ENCODE peak calls at places on chromosomes 4 and X, in five cellular contexts. One of them, this sample, is unnamed.

GRCh38 chr4:153448003-153448731 is 18.0 kb upstream of the TMEM131L start:
- DNase-seq in omental fat pad: no peak
- DNase-seq in astrocyte of the cerebellum: no peak
- DNase-seq in endothelial cell of umbilical vein: no peak
- DNase-seq in neural progenitor cell: no peak
- DNase-seq in this sample: no peak

GRCh38 chr4:18127030-18127429 is 105.5 kb upstream of the LCORL start:
- DNase-seq in omental fat pad: no peak
- DNase-seq in astrocyte of the cerebellum: no peak
- DNase-seq in endothelial cell of umbilical vein: no peak
- DNase-seq in neural progenitor cell: no peak
- DNase-seq in this sample: no peak

GRCh38 chr4:23268072-23268771 is 575.5 kb downstream of the GBA3 start:
- DNase-seq in omental fat pad: no peak
- DNase-seq in astrocyte of the cerebellum: no peak
- DNase-seq in endothelial cell of umbilical vein: no peak
- DNase-seq in neural progenitor cell: no peak
- DNase-seq in this sample: no peak

GRCh38 chr4:147160908-147161513 is 215.3 kb upstream of the TTC29 start:
- DNase-seq in omental fat pad: no peak
- DNase-seq in astrocyte of the cerebellum: peak; percentile 37
- DNase-seq in endothelial cell of umbilical vein: peak; percentile 53
- DNase-seq in neural progenitor cell: peak; percentile 73
- DNase-seq in this sample: no peak

GRCh38 chr4:142091085-142091513 is 454.7 kb downstream of the IL15 start:
- DNase-seq in omental fat pad: no peak
- DNase-seq in astrocyte of the cerebellum: peak; percentile 96
- DNase-seq in endothelial cell of umbilical vein: peak; percentile 97
- DNase-seq in neural progenitor cell: no peak
- DNase-seq in this sample: no peak

GRCh38 chr4:78154972-78155371 is 97.8 kb downstream of the FRAS1 start:
- DNase-seq in omental fat pad: no peak
- DNase-seq in astrocyte of the cerebellum: no peak
- DNase-seq in endothelial cell of umbilical vein: no peak
- DNase-seq in neural progenitor cell: no peak
- DNase-seq in this sample: no peak

GRCh38 chr4:140856692-140857091 is 100.5 kb upstream of the TBC1D9 start:
- DNase-seq in omental fat pad: no peak
- DNase-seq in astrocyte of the cerebellum: peak; percentile 98
- DNase-seq in endothelial cell of umbilical vein: no peak
- DNase-seq in neural progenitor cell: peak; percentile 50
- DNase-seq in this sample: no peak

GRCh38 chr4:72302981-72303704 is 265.9 kb downstream of the ADAMTS3 start:
- DNase-seq in omental fat pad: no peak
- DNase-seq in astrocyte of the cerebellum: no peak
- DNase-seq in endothelial cell of umbilical vein: peak; percentile 49
- DNase-seq in neural progenitor cell: peak; percentile 73
- DNase-seq in this sample: no peak

GRCh38 chrX:25022499-25023325 is 6.9 kb upstream of the ARX start:
- DNase-seq in omental fat pad: no peak
- DNase-seq in astrocyte of the cerebellum: no peak
- DNase-seq in endothelial cell of umbilical vein: no peak
- DNase-seq in neural progenitor cell: peak; percentile 69
- DNase-seq in this sample: no peak
- TF ChIP-seq CTCF in omental fat pad: no peak
- TF ChIP-seq CTCF in astrocyte of the cerebellum: peak; percentile 22
- TF ChIP-seq CTCF in endothelial cell of umbilical vein: peak; percentile 31
- TF ChIP-seq CTCF in neural progenitor cell: peak; percentile 63
- TF ChIP-seq CTCF in this sample: no peak

GRCh38 chr4:15755321-15755750 is 22.8 kb upstream of the CD38 start:
- DNase-seq in omental fat pad: no peak
- DNase-seq in astrocyte of the cerebellum: peak; percentile 49
- DNase-seq in endothelial cell of umbilical vein: peak; percentile 49
- DNase-seq in neural progenitor cell: no peak
- DNase-seq in this sample: no peak

GRCh38 chr4:15756361-15756861 is 21.7 kb upstream of the CD38 start:
- DNase-seq in omental fat pad: no peak
- DNase-seq in astrocyte of the cerebellum: no peak
- DNase-seq in endothelial cell of umbilical vein: no peak
- DNase-seq in neural progenitor cell: no peak
- DNase-seq in this sample: no peak

GRCh38 chr4:15757084-15757483 is 21.0 kb upstream of the CD38 start:
- DNase-seq in omental fat pad: no peak
- DNase-seq in astrocyte of the cerebellum: no peak
- DNase-seq in endothelial cell of umbilical vein: no peak
- DNase-seq in neural progenitor cell: no peak
- DNase-seq in this sample: no peak

GRCh38 chr4:15755781-15756180 is 22.3 kb upstream of the CD38 start:
- DNase-seq in omental fat pad: no peak
- DNase-seq in astrocyte of the cerebellum: no peak
- DNase-seq in endothelial cell of umbilical vein: no peak
- DNase-seq in neural progenitor cell: no peak
- DNase-seq in this sample: no peak

DNA sequence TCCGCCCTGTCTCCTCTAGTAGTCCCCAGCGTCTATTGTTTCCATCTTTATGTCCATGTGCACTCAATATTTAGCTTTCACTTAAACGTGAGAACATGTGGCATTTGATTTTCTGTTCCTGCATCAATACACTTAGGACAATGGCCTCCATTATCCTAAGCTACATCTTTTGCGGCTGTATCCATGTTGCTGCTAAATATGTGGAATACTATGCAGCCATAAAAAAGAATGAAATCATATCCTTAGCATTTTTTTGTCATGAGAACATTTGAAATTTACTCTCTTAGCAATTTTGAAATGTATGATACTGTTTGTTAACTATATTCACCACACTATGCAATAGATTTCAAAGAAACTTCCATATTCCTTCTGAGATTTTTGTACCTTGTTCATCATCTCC is 19.8 kb upstream of the CD38 start:
- DNase-seq in omental fat pad: no peak
- DNase-seq in astrocyte of the cerebellum: no peak
- DNase-seq in endothelial cell of umbilical vein: no peak
- DNase-seq in neural progenitor cell: no peak
- DNase-seq in this sample: no peak
- TF ChIP-seq CTCF in omental fat pad: no peak
- TF ChIP-seq CTCF in astrocyte of the cerebellum: no peak
- TF ChIP-seq CTCF in endothelial cell of umbilical vein: no peak
- TF ChIP-seq CTCF in neural progenitor cell: no peak
- TF ChIP-seq CTCF in this sample: no peak

GRCh38 chr4:3011456-3012220 is 48.3 kb downstream of the GRK4 start:
- DNase-seq in omental fat pad: no peak
- DNase-seq in astrocyte of the cerebellum: no peak
- DNase-seq in endothelial cell of umbilical vein: no peak
- DNase-seq in neural progenitor cell: no peak
- DNase-seq in this sample: no peak

GRCh38 chr4:3007724-3008123 is 44.4 kb downstream of the GRK4 start:
- DNase-seq in omental fat pad: no peak
- DNase-seq in astrocyte of the cerebellum: no peak
- DNase-seq in endothelial cell of umbilical vein: no peak
- DNase-seq in neural progenitor cell: no peak
- DNase-seq in this sample: no peak

GRCh38 chr4:3010577-3010976 is 47.2 kb downstream of the GRK4 start:
- DNase-seq in omental fat pad: no peak
- DNase-seq in astrocyte of the cerebellum: no peak
- DNase-seq in endothelial cell of umbilical vein: no peak
- DNase-seq in neural progenitor cell: no peak
- DNase-seq in this sample: no peak

GRCh38 chr4:3010998-3011397 is 47.6 kb downstream of the GRK4 start:
- DNase-seq in omental fat pad: no peak
- DNase-seq in astrocyte of the cerebellum: peak; percentile 13
- DNase-seq in endothelial cell of umbilical vein: no peak
- DNase-seq in neural progenitor cell: no peak
- DNase-seq in this sample: no peak

GRCh38 chr4:3009422-3009821 is 46.1 kb downstream of the GRK4 start:
- DNase-seq in omental fat pad: no peak
- DNase-seq in astrocyte of the cerebellum: no peak
- DNase-seq in endothelial cell of umbilical vein: no peak
- DNase-seq in neural progenitor cell: peak; percentile 65
- DNase-seq in this sample: no peak
- TF ChIP-seq CTCF in omental fat pad: no peak
- TF ChIP-seq CTCF in astrocyte of the cerebellum: peak; percentile 19
- TF ChIP-seq CTCF in endothelial cell of umbilical vein: no peak
- TF ChIP-seq CTCF in neural progenitor cell: peak; percentile 46
- TF ChIP-seq CTCF in this sample: no peak

DNA sequence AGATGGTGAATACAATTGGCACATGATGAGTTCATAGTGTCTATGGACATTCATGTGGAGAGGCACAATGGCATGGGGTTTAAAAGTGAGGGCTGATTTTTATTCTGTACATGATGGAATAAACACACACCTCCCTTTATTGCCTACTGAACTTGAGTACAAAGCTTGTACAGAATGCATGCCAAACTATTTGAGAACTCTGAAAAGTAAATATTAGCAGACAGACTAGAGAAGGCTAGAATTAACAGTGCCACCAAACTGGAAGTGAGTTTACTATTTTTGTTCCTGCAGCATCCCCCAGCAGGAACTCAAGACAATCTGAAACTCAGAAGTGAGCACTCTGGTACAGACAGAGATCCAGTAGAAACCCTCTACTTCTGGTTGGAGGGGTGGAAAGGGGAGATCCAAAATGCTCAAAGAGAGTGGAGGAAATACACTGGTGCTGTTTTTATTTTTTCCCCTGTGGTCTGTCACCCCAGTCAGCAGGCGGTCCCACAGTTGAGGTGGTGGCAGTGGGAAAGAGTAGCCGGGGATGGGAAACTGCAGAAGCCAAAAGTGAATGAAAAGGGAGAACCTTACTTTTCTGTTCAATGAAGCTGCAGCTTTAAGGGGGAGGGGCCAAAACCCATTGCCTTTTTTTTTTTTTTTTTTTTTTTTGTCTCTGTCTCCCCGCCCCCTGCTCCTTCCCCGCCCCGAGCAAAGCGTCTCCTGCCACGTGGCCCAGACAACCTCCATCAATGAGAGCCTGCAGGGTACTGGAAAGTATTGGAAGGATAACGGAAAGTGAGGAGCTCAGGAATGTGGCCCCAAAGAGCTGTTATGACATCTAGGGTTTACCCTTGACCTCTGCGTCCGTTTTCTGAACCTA is 20.5 kb downstream of the AKAP4 start:
- DNase-seq in omental fat pad: no peak
- DNase-seq in astrocyte of the cerebellum: no peak
- DNase-seq in endothelial cell of umbilical vein: no peak
- DNase-seq in neural progenitor cell: no peak
- DNase-seq in this sample: no peak
- TF ChIP-seq CTCF in omental fat pad: no peak
- TF ChIP-seq CTCF in astrocyte of the cerebellum: no peak
- TF ChIP-seq CTCF in endothelial cell of umbilical vein: no peak
- TF ChIP-seq CTCF in neural progenitor cell: no peak
- TF ChIP-seq CTCF in this sample: no peak

GRCh38 chrX:30597258-30598012 is 19.9 kb upstream of the TASL start:
- DNase-seq in omental fat pad: no peak
- DNase-seq in astrocyte of the cerebellum: no peak
- DNase-seq in endothelial cell of umbilical vein: no peak
- DNase-seq in neural progenitor cell: no peak
- DNase-seq in this sample: no peak
- TF ChIP-seq CTCF in omental fat pad: no peak
- TF ChIP-seq CTCF in astrocyte of the cerebellum: no peak
- TF ChIP-seq CTCF in endothelial cell of umbilical vein: no peak
- TF ChIP-seq CTCF in neural progenitor cell: no peak
- TF ChIP-seq CTCF in this sample: no peak

GRCh38 chr4:178633263-178633662 is 1191.0 kb upstream of the AGA start:
- DNase-seq in omental fat pad: no peak
- DNase-seq in astrocyte of the cerebellum: no peak
- DNase-seq in endothelial cell of umbilical vein: no peak
- DNase-seq in neural progenitor cell: no peak
- DNase-seq in this sample: no peak
- TF ChIP-seq CTCF in omental fat pad: no peak
- TF ChIP-seq CTCF in astrocyte of the cerebellum: no peak
- TF ChIP-seq CTCF in endothelial cell of umbilical vein: no peak
- TF ChIP-seq CTCF in neural progenitor cell: peak; percentile 42
- TF ChIP-seq CTCF in this sample: no peak

GRCh38 chr4:111798840-111799239 is 346.4 kb upstream of the FAM241A start:
- DNase-seq in omental fat pad: no peak
- DNase-seq in astrocyte of the cerebellum: no peak
- DNase-seq in endothelial cell of umbilical vein: no peak
- DNase-seq in neural progenitor cell: peak; percentile 57
- DNase-seq in this sample: no peak
- TF ChIP-seq CTCF in omental fat pad: no peak
- TF ChIP-seq CTCF in astrocyte of the cerebellum: peak; percentile 14
- TF ChIP-seq CTCF in endothelial cell of umbilical vein: no peak
- TF ChIP-seq CTCF in neural progenitor cell: peak; percentile 64
- TF ChIP-seq CTCF in this sample: peak; percentile 37

DNA sequence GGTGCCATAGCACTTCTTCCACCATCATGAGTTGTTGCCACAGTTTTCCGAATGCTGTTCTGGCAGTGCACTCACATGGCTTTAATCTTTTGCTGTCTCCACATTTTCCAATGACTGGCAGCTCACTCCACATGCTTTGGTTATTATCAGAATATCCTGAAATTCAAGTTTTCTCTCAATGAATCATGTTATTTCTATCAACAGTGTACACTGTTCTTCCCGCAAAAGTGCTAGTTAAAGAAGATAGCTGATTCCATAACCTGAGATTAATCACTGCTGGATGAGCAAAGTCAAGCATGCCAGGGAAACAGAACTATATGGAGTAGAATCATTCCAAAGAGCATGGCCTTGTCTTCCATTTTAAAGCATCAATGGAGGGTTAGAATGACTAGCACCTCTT is 14.6 kb upstream of the IL13RA2 start:
- DNase-seq in omental fat pad: no peak
- DNase-seq in astrocyte of the cerebellum: no peak
- DNase-seq in endothelial cell of umbilical vein: no peak
- DNase-seq in neural progenitor cell: no peak
- DNase-seq in this sample: no peak
- TF ChIP-seq CTCF in omental fat pad: no peak
- TF ChIP-seq CTCF in astrocyte of the cerebellum: no peak
- TF ChIP-seq CTCF in endothelial cell of umbilical vein: no peak
- TF ChIP-seq CTCF in neural progenitor cell: no peak
- TF ChIP-seq CTCF in this sample: no peak